ENCODE peak calls at places on chromosomes 6 and 20, in four cellular contexts. G, V, W and M are unnamed samples.

GRCh38 chr6:37585523-37585905 is 85.8 kb upstream of the CCDC167 start:
- DNase-seq in G (no peak), V (no peak), W (no peak), M (no peak)

GRCh38 chr20:400121-400450 is 8.0 kb upstream of the RBCK1 start:
- DNase-seq in G (no peak), V (no peak), W (peak), M (no peak)

GRCh38 chr6:53654745-53655240 is 10.8 kb downstream of the KLHL31 start:
- DNase-seq in G (no peak), V (no peak), W (no peak), M (no peak)

GRCh38 chr6:1629316-1629715 is 19.6 kb downstream of the FOXC1 start:
- DNase-seq in G (no peak), V (no peak), W (no peak), M (peak)

GRCh38 chr20:3430376-3431069 is 23.1 kb upstream of the DNAAF9 start:
- DNase-seq in G (no peak), V (no peak), W (no peak), M (no peak)

GRCh38 chr6:33678246-33678931 is 33.1 kb downstream of the UQCC2 start:
- DNase-seq in G (no peak), V (no peak), W (no peak), M (no peak)

GRCh38 chr6:132818404-132819359 is 4.3 kb downstream of the RPS12 start:
- DNase-seq in G (peak), V (no peak), W (no peak), M (no peak)

GRCh38 chr20:53884859-53885654 is 185.3 kb downstream of the BCAS1 start:
- DNase-seq in G (no peak), V (no peak), W (no peak), M (no peak)

GRCh38 chr6:79984261-79984660 is 20.2 kb upstream of the TTK start:
- DNase-seq in G (no peak), V (no peak), W (no peak), M (no peak)

GRCh38 chr6:36927691-36928546 is 26.6 kb upstream of the PI16 start:
- DNase-seq in G (no peak), V (no peak), W (no peak), M (no peak)

GRCh38 chr20:2509794-2510193 is 1.1 kb upstream of the ZNF343 start:
- DNase-seq in G (no peak), V (no peak), W (no peak), M (no peak)

GRCh38 chr20:45963059-45964011 is 8.7 kb downstream of the ZNF335 start:
- DNase-seq in G (peak), V (no peak), W (peak), M (peak)